ENCODE peak calls at places on chromosomes 4 and X, in five cellular contexts. A is OCI-LY7, M is transverse colon, V is GM23248, J is K562. R is an unnamed sample.

GRCh38 chrX:152905081-152905420 is 7.2 kb downstream of the ZNF185 start:
- DNase-seq in A (no peak), M (no peak), V (no peak), J (no peak), R (no peak)

GRCh38 chrX:39063702-39064101 is 262.4 kb downstream of the MID1IP1 start:
- DNase-seq in A (no peak), M (no peak), V (no peak), J (no peak), R (no peak)

GRCh38 chr4:6991771-6992557 is 51.2 kb upstream of the TADA2B start:
- DNase-seq in A (no peak), M (no peak), V (peak; percentile 92), J (no peak), R (no peak)

GRCh38 chr4:94455081-94455480 is 3.3 kb downstream of the PDLIM5 start:
- DNase-seq in A (no peak), M (peak; percentile 83), V (peak; percentile 93), J (peak; percentile 41), R (no peak)

GRCh38 chrX:123277821-123278220 is 93.7 kb downstream of the GRIA3 start:
- DNase-seq in A (no peak), M (no peak), V (no peak), J (no peak), R (no peak)

GRCh38 chrX:7088968-7089615 is 58.4 kb upstream of the STS start:
- DNase-seq in A (peak; percentile 76), M (no peak), V (no peak), J (peak; percentile 7), R (no peak)

GRCh38 chr4:30744957-30745640 is 24.9 kb downstream of the PCDH7 start:
- DNase-seq in A (no peak), M (no peak), V (peak; percentile 7), J (no peak), R (no peak)

GRCh38 chrX:15973941-15974340 is 119.3 kb upstream of the AP1S2 start:
- DNase-seq in A (no peak), M (no peak), V (peak; percentile 6), J (no peak), R (no peak)

GRCh38 chr4:141427726-141428296 is 207.1 kb downstream of the ZNF330 start:
- DNase-seq in A (no peak), M (no peak), V (peak; percentile 72), J (no peak), R (no peak)

GRCh38 chr4:29276150-29276549 is 1444.0 kb upstream of the PCDH7 start:
- DNase-seq in A (no peak), M (no peak), V (no peak), J (no peak), R (no peak)

GRCh38 chrX:35016051-35016450 is 73.5 kb downstream of the FAM47B start:
- DNase-seq in A (no peak), M (no peak), V (no peak), J (no peak), R (no peak)

GRCh38 chr4:7651461-7651921 is 216.8 kb upstream of the PSAPL1 start:
- DNase-seq in A (no peak), M (no peak), V (peak; percentile 18), J (no peak), R (no peak)

GRCh38 chr4:8725845-8726244 is 133.3 kb downstream of the CPZ start:
- DNase-seq in A (no peak), M (no peak), V (no peak), J (no peak), R (no peak)

GRCh38 chr4:147479817-147480216 is 1.1 kb upstream of the EDNRA start:
- DNase-seq in A (no peak), M (no peak), V (peak; percentile 58), J (no peak), R (no peak)

GRCh38 chr4:7500404-7500803 is 65.7 kb upstream of the PSAPL1 start:
- DNase-seq in A (no peak), M (no peak), V (no peak), J (no peak), R (no peak)

GRCh38 chr4:167020410-167020809 is 213.9 kb downstream of the SPOCK3 start:
- DNase-seq in A (peak; percentile 4), M (no peak), V (peak; percentile 3), J (no peak), R (no peak)

GRCh38 chrX:107678957-107679740 is 50.8 kb downstream of the PRPS1 start:
- DNase-seq in A (peak; percentile 67), M (peak; percentile 79), V (peak; percentile 80), J (peak; percentile 62), R (peak; percentile 77)

GRCh38 chrX:11557120-11557519 is 108.6 kb downstream of the ARHGAP6 start:
- DNase-seq in A (no peak), M (no peak), V (peak; percentile 77), J (no peak), R (no peak)

GRCh38 chrX:9885150-9885549 is 82.0 kb upstream of the CLDN34 start:
- DNase-seq in A (peak; percentile 44), M (peak; percentile 64), V (peak; percentile 72), J (peak; percentile 48), R (peak; percentile 42)

GRCh38 chrX:100625985-100626491 is 10.6 kb downstream of the TSPAN6 start:
- DNase-seq in A (peak; percentile 16), M (no peak), V (no peak), J (no peak), R (no peak)

GRCh38 chr4:60805500-60806313 is 394.4 kb upstream of the ADGRL3 start:
- DNase-seq in A (peak; percentile 23), M (no peak), V (peak; percentile 0), J (peak; percentile 1), R (no peak)

GRCh38 chr4:80732010-80732409 is 298.5 kb upstream of the BMP3 start:
- DNase-seq in A (no peak), M (no peak), V (peak; percentile 1), J (no peak), R (no peak)

GRCh38 chrX:40523852-40524251 is 56.9 kb upstream of the ATP6AP2 start:
- DNase-seq in A (no peak), M (no peak), V (no peak), J (no peak), R (no peak)

GRCh38 chr4:69731826-69732225 is 28.6 kb downstream of the SULT1B1 start:
- DNase-seq in A (no peak), M (no peak), V (no peak), J (no peak), R (no peak)

GRCh38 chr4:124970011-124970410 is 257.5 kb upstream of the ANKRD50 start:
- DNase-seq in A (no peak), M (no peak), V (peak; percentile 73), J (no peak), R (no peak)

GRCh38 chrX:8404443-8404842 is 60.2 kb upstream of the VCX3B start:
- DNase-seq in A (no peak), M (no peak), V (no peak), J (no peak), R (no peak)

GRCh38 chrX:115936008-115936407 is 234.5 kb upstream of the AGTR2 start:
- DNase-seq in A (no peak), M (no peak), V (no peak), J (no peak), R (no peak)

GRCh38 chr4:7441201-7441600 is 6.5 kb upstream of the PSAPL1 start:
- DNase-seq in A (no peak), M (no peak), V (no peak), J (no peak), R (no peak)

GRCh38 chrX:38038501-38038900 is 32.1 kb downstream of the SYTL5 start:
- DNase-seq in A (no peak), M (no peak), V (no peak), J (no peak), R (no peak)

GRCh38 chr4:70734168-70734954 is 12.6 kb downstream of the RUFY3 start:
- DNase-seq in A (peak; percentile 87), M (peak; percentile 26), V (peak; percentile 73), J (no peak), R (peak; percentile 70)

DNA sequence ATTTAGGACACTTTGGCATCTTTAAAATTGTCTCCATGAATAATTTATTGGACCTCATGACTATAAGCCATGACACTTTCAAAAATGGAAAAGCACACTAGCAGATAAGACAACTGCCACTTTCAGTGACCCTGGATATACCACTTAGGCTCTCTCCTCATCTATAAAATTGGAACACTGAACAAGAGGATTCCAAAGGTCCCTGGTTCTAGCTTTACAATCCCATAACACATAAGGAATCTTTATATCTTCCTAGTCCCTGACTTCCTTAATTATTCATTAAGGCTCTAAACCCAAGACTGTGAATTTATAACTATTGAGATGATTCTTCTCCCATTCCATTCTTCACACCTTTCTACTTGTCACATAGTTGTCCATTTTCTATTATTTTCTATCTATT is 190.2 kb downstream of the SCFD2 start:
- DNase-seq in A (no peak), M (no peak), V (no peak), J (no peak), R (no peak)
- H3K9me3 ChIP-seq in A (no peaks in the 10 kb centered on the region), M (peaks cover 4% of the 10 kb centered on the region), V (no peaks in the 10 kb centered on the region), J (no peaks in the 10 kb centered on the region), R (no peaks in the 10 kb centered on the region)

GRCh38 chr4:13984996-13985780 is 357.7 kb upstream of the BOD1L1 start:
- DNase-seq in A (no peak), M (no peak), V (peak; percentile 27), J (no peak), R (no peak)
- H3K27ac ChIP-seq in A (no peak overlapping the region), M (no peak overlapping the region), V (no peak overlapping the region), J (no peak overlapping the region), R (no peak overlapping the region)

GRCh38 chr4:25233737-25234389 is at the start of gene PI4K2B:
- DNase-seq in A (peak; percentile 95), M (peak; percentile 95), V (peak; percentile 93), J (peak; percentile 92), R (peak; percentile 99)

GRCh38 chr4:25236971-25237370 is 3.1 kb downstream of the PI4K2B start:
- DNase-seq in A (no peak), M (no peak), V (no peak), J (no peak), R (no peak)

GRCh38 chr4:25233194-25233593 is 639 bp upstream of the PI4K2B start:
- DNase-seq in A (peak; percentile 24), M (no peak), V (no peak), J (no peak), R (peak; percentile 8)

GRCh38 chr4:25234390-25235367 is 846 bp downstream of the PI4K2B start:
- DNase-seq in A (peak; percentile 85), M (peak; percentile 42), V (peak; percentile 89), J (peak; percentile 71), R (peak; percentile 72)

GRCh38 chr4:25235401-25235800 is 1.6 kb downstream of the PI4K2B start:
- DNase-seq in A (peak; percentile 23), M (no peak), V (no peak), J (no peak), R (no peak)
- H3K4me3 ChIP-seq in A (peak overlapping the region; percentile 96), M (no peak overlapping the region), V (peak overlapping the region; percentile 97), J (peak overlapping the region; percentile 93), R (peak overlapping the region; percentile 80)

DNA sequence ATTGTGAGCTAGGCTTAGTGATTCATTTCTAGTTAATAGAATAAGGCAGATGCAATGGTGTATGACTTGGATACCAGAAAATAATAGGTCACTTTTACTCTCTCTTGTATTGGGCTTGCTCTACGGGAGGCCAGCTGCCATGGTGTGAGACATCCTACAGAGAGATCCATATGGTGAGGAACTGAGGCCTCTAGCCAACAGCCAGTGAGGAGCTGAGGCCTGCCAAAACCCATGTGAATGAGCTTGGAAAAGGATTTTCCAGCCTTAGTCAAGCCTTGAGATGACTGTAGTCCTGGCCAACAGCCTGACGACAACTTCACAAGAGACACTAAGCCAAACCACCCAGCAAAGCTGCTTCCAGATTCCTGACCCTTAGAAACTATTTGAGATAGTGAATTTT is 1300.2 kb downstream of the RAPGEF2 start:
- DNase-seq in A (no peak), M (no peak), V (no peak), J (no peak), R (no peak)
- H3K9me3 ChIP-seq in A (no peaks in the 10 kb centered on the region), M (no peaks in the 10 kb centered on the region), V (no peaks in the 10 kb centered on the region), J (no peaks in the 10 kb centered on the region), R (no peaks in the 10 kb centered on the region)

R was measured in naive thymus-derived CD4-positive, alpha-beta T cell.